ENCODE peak calls at places on chromosomes 2 and 18, in six cellular contexts. One of them, this sample, is unnamed.

GRCh38 chr2:163173591-163173990 is 335.0 kb upstream of the KCNH7 start:
- DNase-seq in IMR-90: no peak
- DNase-seq in neuronal stem cell: no peak
- DNase-seq in mesendoderm: peak; percentile 18
- DNase-seq in mesenchymal stem cell: no peak
- DNase-seq in H1: no peak
- DNase-seq in this sample: no peak

GRCh38 chr2:172204762-172205161 is 102.1 kb upstream of the DLX2 start:
- DNase-seq in IMR-90: no peak
- DNase-seq in neuronal stem cell: no peak
- DNase-seq in mesendoderm: no peak
- DNase-seq in mesenchymal stem cell: no peak
- DNase-seq in H1: no peak
- DNase-seq in this sample: no peak

GRCh38 chr2:219752731-219753130 is 125.3 kb downstream of the SLC4A3 start:
- DNase-seq in IMR-90: peak; percentile 37
- DNase-seq in neuronal stem cell: no peak
- DNase-seq in mesendoderm: no peak
- DNase-seq in mesenchymal stem cell: peak; percentile 5
- DNase-seq in H1: no peak
- DNase-seq in this sample: no peak

GRCh38 chr2:17878222-17879136 is at the start of gene KCNS3:
- DNase-seq in IMR-90: peak; percentile 14
- DNase-seq in neuronal stem cell: peak; percentile 50
- DNase-seq in mesendoderm: peak; percentile 47
- DNase-seq in mesenchymal stem cell: peak; percentile 33
- DNase-seq in H1: no peak
- DNase-seq in this sample: peak; percentile 58

GRCh38 chr18:57698571-57699276 is 77.1 kb upstream of the NARS1 start:
- DNase-seq in IMR-90: peak; percentile 74
- DNase-seq in neuronal stem cell: no peak
- DNase-seq in mesendoderm: peak; percentile 74
- DNase-seq in mesenchymal stem cell: peak; percentile 82
- DNase-seq in H1: no peak
- DNase-seq in this sample: no peak

GRCh38 chr2:143121957-143122356 is 7.3 kb upstream of the ARHGAP15 start:
- DNase-seq in IMR-90: no peak
- DNase-seq in neuronal stem cell: no peak
- DNase-seq in mesendoderm: no peak
- DNase-seq in mesenchymal stem cell: no peak
- DNase-seq in H1: no peak
- DNase-seq in this sample: no peak

GRCh38 chr2:214126135-214126534 is 284.7 kb upstream of the VWC2L start:
- DNase-seq in IMR-90: peak; percentile 56
- DNase-seq in neuronal stem cell: no peak
- DNase-seq in mesendoderm: peak; percentile 67
- DNase-seq in mesenchymal stem cell: peak; percentile 65
- DNase-seq in H1: no peak
- DNase-seq in this sample: no peak

GRCh38 chr18:32767400-32767799 is 5.4 kb downstream of the KLHL14 start:
- DNase-seq in IMR-90: no peak
- DNase-seq in neuronal stem cell: no peak
- DNase-seq in mesendoderm: no peak
- DNase-seq in mesenchymal stem cell: peak; percentile 63
- DNase-seq in H1: no peak
- DNase-seq in this sample: no peak

GRCh38 chr18:62937065-62937464 is 221.7 kb downstream of the PHLPP1 start:
- DNase-seq in IMR-90: peak; percentile 36
- DNase-seq in neuronal stem cell: no peak
- DNase-seq in mesendoderm: no peak
- DNase-seq in mesenchymal stem cell: peak; percentile 47
- DNase-seq in H1: no peak
- DNase-seq in this sample: no peak

GRCh38 chr2:120972286-120972685 is 236.6 kb downstream of the GLI2 start:
- DNase-seq in IMR-90: no peak
- DNase-seq in neuronal stem cell: no peak
- DNase-seq in mesendoderm: no peak
- DNase-seq in mesenchymal stem cell: no peak
- DNase-seq in H1: no peak
- DNase-seq in this sample: no peak

GRCh38 chr18:74689251-74689650 is 91.6 kb downstream of the ZNF407 start:
- DNase-seq in IMR-90: peak; percentile 79
- DNase-seq in neuronal stem cell: no peak
- DNase-seq in mesendoderm: no peak
- DNase-seq in mesenchymal stem cell: peak; percentile 7
- DNase-seq in H1: no peak
- DNase-seq in this sample: no peak

GRCh38 chr2:3675687-3676086 is 17.7 kb downstream of the ALLC start:
- DNase-seq in IMR-90: no peak
- DNase-seq in neuronal stem cell: no peak
- DNase-seq in mesendoderm: no peak
- DNase-seq in mesenchymal stem cell: no peak
- DNase-seq in H1: no peak
- DNase-seq in this sample: no peak

GRCh38 chr2:84958135-84959044 is 12.6 kb upstream of the KCMF1 start:
- DNase-seq in IMR-90: peak; percentile 97
- DNase-seq in neuronal stem cell: peak; percentile 92
- DNase-seq in mesendoderm: peak; percentile 100
- DNase-seq in mesenchymal stem cell: peak; percentile 87
- DNase-seq in H1: peak; percentile 99
- DNase-seq in this sample: peak; percentile 98

GRCh38 chr2:237045449-237045848 is 40.2 kb upstream of the COPS8 start:
- DNase-seq in IMR-90: no peak
- DNase-seq in neuronal stem cell: no peak
- DNase-seq in mesendoderm: peak; percentile 71
- DNase-seq in mesenchymal stem cell: peak; percentile 26
- DNase-seq in H1: no peak
- DNase-seq in this sample: no peak

GRCh38 chr18:22470141-22470510 is 52.4 kb upstream of the CTAGE1 start:
- DNase-seq in IMR-90: peak; percentile 69
- DNase-seq in neuronal stem cell: no peak
- DNase-seq in mesendoderm: no peak
- DNase-seq in mesenchymal stem cell: peak; percentile 75
- DNase-seq in H1: no peak
- DNase-seq in this sample: no peak
- H3K4me1 ChIP-seq in IMR-90: peaks cover 36% of the 10 kb centered on the region
- H3K4me1 ChIP-seq in neuronal stem cell: no peaks in the 10 kb centered on the region
- H3K4me1 ChIP-seq in mesendoderm: no peaks in the 10 kb centered on the region
- H3K4me1 ChIP-seq in mesenchymal stem cell: peaks cover 20% of the 10 kb centered on the region
- H3K4me1 ChIP-seq in H1: peaks cover 3% of the 10 kb centered on the region
- H3K4me1 ChIP-seq in this sample: no peaks in the 10 kb centered on the region

DNA sequence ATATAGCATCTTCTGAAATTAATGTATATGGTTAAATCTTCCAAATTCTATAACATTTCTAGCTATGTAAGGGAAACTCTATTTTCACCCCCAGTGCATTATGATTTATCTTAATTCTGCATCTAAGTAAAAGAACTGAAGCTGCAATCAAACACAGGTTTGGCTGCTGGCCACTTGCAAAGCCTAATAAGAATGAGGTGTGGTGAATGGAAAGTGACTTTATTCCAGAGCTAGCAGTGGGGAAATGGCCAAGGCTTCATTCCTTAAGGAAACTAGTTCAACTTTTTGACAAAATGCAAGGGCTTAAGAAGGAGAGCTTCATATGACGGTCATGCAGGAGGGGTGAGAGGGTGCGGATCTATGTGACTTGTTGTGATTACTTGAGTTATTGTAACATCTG is 1802.0 kb downstream of the SUCLG1 start:
- DNase-seq in IMR-90: no peak
- DNase-seq in neuronal stem cell: no peak
- DNase-seq in mesendoderm: no peak
- DNase-seq in mesenchymal stem cell: no peak
- DNase-seq in H1: no peak
- DNase-seq in this sample: no peak
- H2BK15ac ChIP-seq in IMR-90: no peak overlapping the region
- H2BK15ac ChIP-seq in neuronal stem cell: no peak overlapping the region
- H2BK15ac ChIP-seq in mesendoderm: no peak overlapping the region
- H2BK15ac ChIP-seq in mesenchymal stem cell: no peak overlapping the region
- H2BK15ac ChIP-seq in H1: no peak overlapping the region
- H2BK15ac ChIP-seq in this sample: no peak overlapping the region

GRCh38 chr2:54040250-54040649 is 69.5 kb upstream of the PSME4 start:
- DNase-seq in IMR-90: no peak
- DNase-seq in neuronal stem cell: no peak
- DNase-seq in mesendoderm: no peak
- DNase-seq in mesenchymal stem cell: no peak
- DNase-seq in H1: no peak
- DNase-seq in this sample: no peak
- H3K4me1 ChIP-seq in IMR-90: peaks cover 8% of the 10 kb centered on the region
- H3K4me1 ChIP-seq in neuronal stem cell: no peaks in the 10 kb centered on the region
- H3K4me1 ChIP-seq in mesendoderm: no peaks in the 10 kb centered on the region
- H3K4me1 ChIP-seq in mesenchymal stem cell: no peaks in the 10 kb centered on the region
- H3K4me1 ChIP-seq in H1: no peaks in the 10 kb centered on the region
- H3K4me1 ChIP-seq in this sample: no peaks in the 10 kb centered on the region

DNA sequence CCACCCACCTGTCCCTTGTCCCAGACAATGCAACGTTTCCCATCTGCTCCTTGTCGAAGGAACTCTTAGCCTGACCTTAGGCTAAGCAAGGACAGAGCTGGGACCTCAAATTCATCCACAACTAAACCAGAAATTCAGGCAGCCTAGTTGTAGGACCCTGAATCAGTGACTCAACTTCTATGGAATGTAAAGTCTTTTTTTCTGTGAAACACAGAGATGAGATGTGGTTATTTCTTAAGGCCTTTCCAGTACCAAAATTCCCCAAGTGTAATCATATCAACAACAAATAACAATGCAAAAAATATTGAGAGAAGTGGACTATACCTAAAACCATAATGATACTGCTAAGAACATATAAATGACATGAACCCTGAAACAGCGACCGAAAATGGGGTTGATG is 46.7 kb downstream of the EN1 start:
- DNase-seq in IMR-90: no peak
- DNase-seq in neuronal stem cell: no peak
- DNase-seq in mesendoderm: no peak
- DNase-seq in mesenchymal stem cell: no peak
- DNase-seq in H1: no peak
- DNase-seq in this sample: no peak
- H2BK15ac ChIP-seq in IMR-90: no peak overlapping the region
- H2BK15ac ChIP-seq in neuronal stem cell: no peak overlapping the region
- H2BK15ac ChIP-seq in mesendoderm: no peak overlapping the region
- H2BK15ac ChIP-seq in mesenchymal stem cell: no peak overlapping the region
- H2BK15ac ChIP-seq in H1: no peak overlapping the region
- H2BK15ac ChIP-seq in this sample: no peak overlapping the region

This sample was measured in H9.